ENCODE peak calls at places on chromosomes 5 and 9, in ten cellular contexts. E is endothelial cell; H is HuH-7; L is EL; P is NCI-H1417; Y is HFF-Myc; B is Daoy; G is posterior cingulate gyrus; J is GM12865; A is stimulated activated naive B cell treated with anti-CD40 and anti-IgM and Interleukin-4, amounts not matched to agents 10 μg/mL and 1 μg/mL and 100 μg/mL, for 72 hours. I is an unnamed sample.

GRCh38 chr9:109989296-109989695 is 209.3 kb downstream of the PALM2AKAP2 start:
- DNase-seq in P (no peak), B (no peak), H (no peak), L (peak), A (no peak), Y (no peak), J (no peak), E (no peak), G (no peak), I (no peak)

GRCh38 chr9:126698251-126698650 is 84.5 kb downstream of the LMX1B start:
- DNase-seq in Y (no peak), L (no peak), G (no peak), E (no peak), H (no peak), P (no peak), J (no peak), A (no peak), B (peak), I (no peak)

GRCh38 chr5:57735754-57736153 is 253.1 kb upstream of the ACTBL2 start:
- DNase-seq in G (no peak), L (peak), B (peak), P (no peak), H (no peak), Y (peak), A (no peak), J (no peak), E (no peak), I (no peak)

GRCh38 chr5:36606437-36607113 is at the start of gene SLC1A3:
- DNase-seq in E (peak), P (peak), A (peak), J (peak), L (peak), G (peak), H (peak), B (peak), Y (peak), I (peak)

GRCh38 chr5:180027449-180028089 is 44.0 kb downstream of the RNF130 start:
- DNase-seq in H (no peak), B (no peak), J (no peak), P (no peak), Y (no peak), L (no peak), E (no peak), G (no peak), A (no peak), I (no peak)

GRCh38 chr5:11007251-11007650 is 246.2 kb upstream of the DAP start:
- DNase-seq in A (no peak), J (no peak), P (no peak), Y (peak), E (no peak), H (no peak), G (no peak), B (no peak), L (no peak), I (no peak)

GRCh38 chr5:96528816-96529474 is 95.9 kb upstream of the PCSK1 start:
- DNase-seq in P (peak), A (no peak), L (no peak), Y (no peak), G (no peak), B (no peak), J (no peak), E (no peak), H (no peak), I (no peak)

GRCh38 chr9:127064335-127064734 is 58.1 kb downstream of the ANGPTL2 start:
- DNase-seq in E (no peak), H (no peak), J (peak), B (no peak), A (no peak), L (no peak), P (no peak), G (no peak), Y (no peak), I (no peak)

GRCh38 chr9:6367128-6367741 is 39.1 kb downstream of the TPD52L3 start:
- DNase-seq in B (no peak), Y (no peak), G (no peak), E (no peak), P (no peak), L (no peak), A (no peak), J (no peak), H (no peak), I (no peak)

GRCh38 chr9:31776471-31776870 is 608.0 kb upstream of the ACO1 start:
- DNase-seq in Y (no peak), L (no peak), J (no peak), A (no peak), H (no peak), B (no peak), G (no peak), E (no peak), P (peak), I (no peak)

GRCh38 chr5:124790895-124791732 is 44.7 kb upstream of the ZNF608 start:
- DNase-seq in Y (peak), H (peak), B (peak), L (peak), A (no peak), P (peak), E (no peak), J (no peak), G (no peak), I (no peak)

GRCh38 chr9:136578915-136579637 is 33.2 kb upstream of the NOTCH1 start:
- DNase-seq in Y (no peak), H (peak), E (no peak), L (no peak), G (no peak), B (peak), P (peak), J (peak), A (no peak), I (no peak)

GRCh38 chr9:6712041-6712440 is 45.7 kb upstream of the KDM4C start:
- DNase-seq in B (no peak), H (no peak), P (no peak), Y (no peak), A (no peak), G (no peak), L (no peak), E (no peak), J (no peak), I (no peak)

GRCh38 chr5:57804007-57804444 is 321.4 kb upstream of the ACTBL2 start:
- DNase-seq in P (no peak), E (no peak), L (peak), H (no peak), A (no peak), J (no peak), B (peak), Y (peak), G (no peak), I (no peak)

GRCh38 chr5:145847499-145848497 is 12.7 kb upstream of the PRELID2 start:
- DNase-seq in B (peak), E (no peak), H (no peak), P (no peak), Y (peak), A (no peak), L (peak), G (no peak), J (no peak), I (no peak)

GRCh38 chr5:180950291-180950949 is 38.2 kb upstream of the BTNL3 start:
- DNase-seq in Y (no peak), A (no peak), J (no peak), G (no peak), E (no peak), B (peak), L (peak), H (no peak), P (no peak), I (peak)

GRCh38 chr9:133492061-133493021 is 13.4 kb upstream of the SLC2A6 start:
- DNase-seq in Y (no peak), J (no peak), P (peak), H (no peak), E (no peak), A (no peak), L (no peak), G (no peak), B (peak), I (no peak)

GRCh38 chr9:4510546-4511322 is 20.5 kb downstream of the SLC1A1 start:
- DNase-seq in J (no peak), G (no peak), A (no peak), E (no peak), B (no peak), L (no peak), Y (no peak), H (no peak), P (no peak), I (no peak)

GRCh38 chr9:90965911-90966290 is 164.3 kb downstream of the SYK start:
- DNase-seq in Y (no peak), E (no peak), B (no peak), G (no peak), P (peak), J (no peak), A (no peak), L (no peak), H (no peak), I (no peak)

GRCh38 chr9:134669556-134669955 is 28.0 kb downstream of the COL5A1 start:
- DNase-seq in P (no peak), G (no peak), E (no peak), B (no peak), Y (no peak), A (no peak), J (no peak), L (peak), H (no peak), I (no peak)

GRCh38 chr5:96023518-96023917 is 61.9 kb upstream of the ELL2 start:
- DNase-seq in E (no peak), J (no peak), P (no peak), A (no peak), B (no peak), Y (no peak), H (no peak), L (peak), G (no peak), I (peak)

GRCh38 chr9:72809586-72809985 is 143.3 kb downstream of the ALDH1A1 start:
- DNase-seq in H (no peak), E (no peak), P (peak), Y (no peak), B (no peak), G (no peak), L (no peak), A (no peak), J (no peak), I (no peak)

GRCh38 chr5:143302344-143302743 is 101.1 kb downstream of the NR3C1 start:
- DNase-seq in G (no peak), L (peak), B (no peak), E (no peak), H (no peak), J (no peak), Y (no peak), A (no peak), P (no peak), I (no peak)

GRCh38 chr9:100427366-100428263 is 672 bp downstream of the MSANTD3 start:
- DNase-seq in B (peak), P (peak), J (peak), Y (no peak), G (peak), E (peak), H (peak), L (peak), A (peak), I (peak)

GRCh38 chr5:160438316-160439204 is 16.9 kb downstream of the PTTG1 start:
- DNase-seq in L (peak), Y (no peak), P (peak), B (peak), A (peak), G (peak), H (peak), J (peak), E (peak), I (peak)

GRCh38 chr5:6758706-6759105 is 45.5 kb downstream of the TENT4A start:
- DNase-seq in G (no peak), H (no peak), A (no peak), P (no peak), L (no peak), Y (no peak), J (no peak), E (no peak), B (no peak), I (no peak)

GRCh38 chr9:94798201-94798600 is 71.7 kb downstream of the AOPEP start:
- DNase-seq in E (no peak), P (no peak), G (no peak), Y (no peak), H (no peak), L (no peak), J (no peak), A (no peak), B (no peak), I (no peak)

GRCh38 chr9:71897573-71897972 is 13.4 kb downstream of the ABHD17B start:
- DNase-seq in L (no peak), P (no peak), G (no peak), J (peak), A (no peak), H (no peak), Y (no peak), E (no peak), B (no peak), I (no peak)

GRCh38 chr5:93307557-93307956 is 273.5 kb downstream of the NR2F1-AS1 start:
- DNase-seq in H (no peak), J (no peak), G (no peak), E (no peak), Y (no peak), P (no peak), A (no peak), L (peak), B (no peak), I (no peak)

GRCh38 chr5:153658606-153659005 is 168.1 kb downstream of the GRIA1 start:
- DNase-seq in B (no peak), L (peak), P (no peak), H (no peak), G (no peak), Y (no peak), E (no peak), J (no peak), A (no peak), I (no peak)

GRCh38 chr5:120806132-120806531 is 342.0 kb downstream of the PRR16 start:
- DNase-seq in G (no peak), J (no peak), L (peak), B (no peak), A (no peak), P (peak), E (no peak), Y (no peak), H (no peak), I (no peak)

GRCh38 chr9:122254761-122255160 is 9.9 kb downstream of the RBM18 start:
- DNase-seq in G (no peak), A (no peak), L (no peak), E (no peak), B (no peak), J (no peak), P (no peak), Y (no peak), H (no peak), I (no peak)

GRCh38 chr9:96078866-96079505 is 203.5 kb downstream of the ERCC6L2 start:
- DNase-seq in Y (no peak), H (no peak), J (no peak), E (no peak), B (no peak), A (no peak), G (no peak), L (no peak), P (no peak), I (no peak)